ENCODE peak calls at places on chromosomes 5 and 9, in nine cellular contexts. R is ovary, D is body of pancreas, N is A549, U is HepG2, C is H1, V is esophagus squamous epithelium, H is IMR-90, Q is sigmoid colon. K is an unnamed sample. For H3K4me1, the result is how much of the 10 kb centered on the place peaks cover.

GRCh38 chr9:130196643-130197042 is 24.4 kb downstream of the NCS1 start:
- DNase-seq in V (no peak), U (no peak), Q (no peak), D (peak), C (no peak), R (no peak), N (no peak), H (peak), K (no peak)

GRCh38 chr5:157100140-157100679 is 8.6 kb downstream of the HAVCR2 start:
- DNase-seq in C (no peak), H (peak), V (no peak), R (no peak), Q (no peak), N (no peak), D (no peak), U (no peak), K (no peak)

GRCh38 chr9:77935974-77936373 is 95.6 kb downstream of the GNAQ start:
- DNase-seq in N (no peak), H (no peak), V (no peak), Q (no peak), D (no peak), U (no peak), C (no peak), R (no peak), K (no peak)

GRCh38 chr9:109238125-109238524 is 71.1 kb upstream of the FRRS1L start:
- DNase-seq in V (no peak), C (no peak), D (no peak), N (no peak), R (no peak), Q (no peak), H (no peak), U (no peak), K (no peak)

GRCh38 chr5:159392881-159393280 is 62.6 kb upstream of the IL12B start:
- DNase-seq in H (no peak), Q (no peak), U (no peak), V (no peak), D (no peak), N (no peak), R (no peak), C (no peak), K (no peak)

GRCh38 chr5:109682383-109682782 is 7.3 kb upstream of the MAN2A1 start:
- DNase-seq in V (no peak), C (no peak), Q (no peak), H (peak), U (no peak), D (no peak), R (no peak), N (no peak), K (no peak)

GRCh38 chr9:38622961-38623360 is 2.6 kb upstream of the ANKRD18A start:
- DNase-seq in D (no peak), V (no peak), N (no peak), H (no peak), R (no peak), C (no peak), U (no peak), Q (no peak), K (no peak)

GRCh38 chr9:2663886-2664674 is 42.5 kb downstream of the VLDLR start:
- DNase-seq in U (no peak), H (no peak), Q (no peak), V (no peak), C (no peak), N (no peak), R (no peak), D (no peak), K (no peak)

GRCh38 chr5:124025306-124025705 is 513.3 kb downstream of the CSNK1G3 start:
- DNase-seq in Q (no peak), C (peak), U (no peak), V (no peak), R (no peak), H (no peak), N (no peak), D (no peak), K (no peak)

GRCh38 chr9:117704024-117704575 is at the start of gene TLR4:
- DNase-seq in H (no peak), N (no peak), Q (peak), U (no peak), R (peak), C (no peak), D (peak), V (no peak), K (peak)

GRCh38 chr9:95954940-95955339 is 79.4 kb downstream of the ERCC6L2 start:
- DNase-seq in V (no peak), C (no peak), Q (no peak), U (no peak), N (no peak), H (no peak), D (no peak), R (no peak), K (no peak)

GRCh38 chr5:144328980-144329379 is 158.3 kb downstream of the KCTD16 start:
- DNase-seq in U (no peak), R (no peak), Q (no peak), D (peak), C (no peak), V (no peak), N (no peak), H (no peak), K (no peak)

GRCh38 chr9:19085295-19085694 is 17.4 kb downstream of the HAUS6 start:
- DNase-seq in U (peak), H (no peak), Q (no peak), R (no peak), V (no peak), C (no peak), N (peak), D (no peak), K (no peak)

GRCh38 chr9:36988848-36989247 is 45.2 kb downstream of the PAX5 start:
- DNase-seq in H (no peak), R (no peak), N (no peak), C (no peak), U (no peak), V (no peak), Q (no peak), D (no peak), K (no peak)

GRCh38 chr5:179241175-179241574 is 104.1 kb downstream of the ADAMTS2 start:
- DNase-seq in H (no peak), U (no peak), N (no peak), D (peak), C (no peak), R (peak), Q (peak), V (no peak), K (peak)

GRCh38 chr5:145718956-145719355 is 116.2 kb downstream of the PRELID2 start:
- DNase-seq in D (no peak), Q (no peak), C (no peak), U (peak), N (peak), V (no peak), H (peak), R (no peak), K (no peak)

GRCh38 chr5:127564002-127564769 is 46.7 kb downstream of the PRRC1 start:
- DNase-seq in R (peak), N (peak), U (peak), C (no peak), H (peak), V (no peak), Q (no peak), D (peak), K (no peak)

GRCh38 chr5:148912714-148913398 is 86.4 kb downstream of the ADRB2 start:
- DNase-seq in Q (no peak), D (peak), U (peak), H (peak), C (peak), N (peak), R (no peak), V (no peak), K (no peak)

GRCh38 chr9:6564370-6564769 is 81.2 kb downstream of the GLDC start:
- DNase-seq in Q (no peak), C (no peak), D (no peak), N (no peak), V (no peak), U (no peak), H (no peak), R (peak), K (no peak)

GRCh38 chr5:171579849-171580505 is 160.5 kb downstream of the FGF18 start:
- DNase-seq in V (no peak), C (no peak), H (no peak), Q (no peak), N (no peak), U (no peak), D (no peak), R (no peak), K (no peak)

GRCh38 chr5:178496219-178496618 is 94.0 kb downstream of the COL23A1 start:
- DNase-seq in C (no peak), U (no peak), D (no peak), H (no peak), V (no peak), R (no peak), N (no peak), Q (no peak), K (no peak)

GRCh38 chr5:159951387-159951786 is 35.1 kb downstream of the ADRA1B start:
- DNase-seq in U (no peak), H (peak), C (no peak), N (no peak), D (no peak), Q (no peak), R (no peak), V (no peak), K (no peak)

GRCh38 chr5:179375236-179375685 is 30.0 kb upstream of the ADAMTS2 start:
- DNase-seq in V (no peak), R (no peak), Q (no peak), C (no peak), N (no peak), H (no peak), D (no peak), U (no peak), K (no peak)

GRCh38 chr9:31542384-31543055 is 841.9 kb upstream of the ACO1 start:
- DNase-seq in R (peak), D (peak), Q (peak), V (no peak), C (no peak), U (peak), N (no peak), H (peak), K (no peak)

GRCh38 chr9:92405770-92406169 is 1.4 kb upstream of the OGN start:
- DNase-seq in D (no peak), U (no peak), V (no peak), Q (no peak), C (no peak), N (no peak), H (no peak), R (no peak), K (no peak)

GRCh38 chr9:116381350-116381749 is 227.8 kb downstream of the PAPPA start:
- DNase-seq in D (no peak), C (no peak), V (no peak), N (no peak), R (no peak), U (no peak), Q (no peak), H (no peak), K (no peak)

GRCh38 chr5:135156337-135156714 is 122.3 kb upstream of the PITX1 start:
- DNase-seq in N (no peak), Q (no peak), C (no peak), D (no peak), R (no peak), H (no peak), U (no peak), V (no peak), K (no peak)

GRCh38 chr9:126157826-126158431 is 168.7 kb upstream of the MVB12B start:
- DNase-seq in N (no peak), C (no peak), Q (no peak), V (no peak), H (no peak), D (no peak), U (no peak), R (no peak), K (peak)

GRCh38 chr5:112417931-112418358 is 1.1 kb downstream of the EPB41L4A start:
- DNase-seq in V (no peak), H (no peak), R (peak), U (no peak), N (no peak), D (peak), C (no peak), Q (no peak), K (peak)

GRCh38 chr5:180832638-180833068 is 28.4 kb downstream of the ZFP62 start:
- DNase-seq in D (no peak), N (no peak), R (no peak), V (no peak), C (no peak), Q (no peak), U (no peak), H (no peak), K (no peak)
- TF ChIP-seq POLR2A in D (no peak), N (no peak), R (no peak), V (no peak), C (no peak), Q (no peak), U (no peak), H (no peak), K (no peak)

DNA sequence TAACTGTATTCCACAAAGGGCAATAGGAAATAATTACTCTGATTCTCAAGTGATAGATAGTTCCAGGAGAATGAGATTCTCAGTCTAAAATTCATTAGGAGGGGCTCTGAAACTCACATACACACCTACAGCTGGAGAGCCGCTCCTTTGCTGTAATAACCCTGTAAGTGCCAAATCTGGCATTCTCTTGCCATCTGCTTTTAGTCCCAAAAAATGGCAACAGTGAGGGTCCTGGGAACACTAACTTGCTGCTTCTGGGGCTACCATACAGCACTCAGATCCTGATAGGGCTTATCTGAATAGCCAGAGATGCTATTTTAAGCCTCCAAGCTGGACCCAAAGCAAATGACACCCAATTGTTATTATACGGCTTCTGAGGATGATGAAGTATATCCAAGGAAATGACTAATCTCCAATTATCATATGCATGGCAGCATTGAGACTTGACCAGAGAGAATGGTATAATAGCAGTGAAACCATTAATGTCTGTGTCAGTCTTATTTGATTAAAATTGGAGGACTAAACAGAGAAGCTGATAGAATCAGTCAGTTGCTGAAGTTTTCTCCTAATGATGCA is 200.6 kb downstream of the EFNA5 start:
- DNase-seq in C (no peak), H (peak), Q (no peak), U (no peak), N (no peak), V (no peak), R (no peak), D (no peak), K (no peak)
- H3K4me1 ChIP-seq in C (half or more), H (under half), Q (under half), U (under half), N (half or more), V (half or more), R (under half), D (under half), K (under half)

GRCh38 chr9:137032893-137033292 is 1.0 kb upstream of the FUT7 start:
- DNase-seq in H (no peak), R (no peak), V (no peak), U (no peak), N (no peak), C (no peak), D (peak), Q (peak), K (peak)
- H3K4me3 ChIP-seq in H (no peak), R (no peak), V (peak), U (no peak), N (no peak), C (no peak), D (no peak), Q (peak), K (peak)

DNA sequence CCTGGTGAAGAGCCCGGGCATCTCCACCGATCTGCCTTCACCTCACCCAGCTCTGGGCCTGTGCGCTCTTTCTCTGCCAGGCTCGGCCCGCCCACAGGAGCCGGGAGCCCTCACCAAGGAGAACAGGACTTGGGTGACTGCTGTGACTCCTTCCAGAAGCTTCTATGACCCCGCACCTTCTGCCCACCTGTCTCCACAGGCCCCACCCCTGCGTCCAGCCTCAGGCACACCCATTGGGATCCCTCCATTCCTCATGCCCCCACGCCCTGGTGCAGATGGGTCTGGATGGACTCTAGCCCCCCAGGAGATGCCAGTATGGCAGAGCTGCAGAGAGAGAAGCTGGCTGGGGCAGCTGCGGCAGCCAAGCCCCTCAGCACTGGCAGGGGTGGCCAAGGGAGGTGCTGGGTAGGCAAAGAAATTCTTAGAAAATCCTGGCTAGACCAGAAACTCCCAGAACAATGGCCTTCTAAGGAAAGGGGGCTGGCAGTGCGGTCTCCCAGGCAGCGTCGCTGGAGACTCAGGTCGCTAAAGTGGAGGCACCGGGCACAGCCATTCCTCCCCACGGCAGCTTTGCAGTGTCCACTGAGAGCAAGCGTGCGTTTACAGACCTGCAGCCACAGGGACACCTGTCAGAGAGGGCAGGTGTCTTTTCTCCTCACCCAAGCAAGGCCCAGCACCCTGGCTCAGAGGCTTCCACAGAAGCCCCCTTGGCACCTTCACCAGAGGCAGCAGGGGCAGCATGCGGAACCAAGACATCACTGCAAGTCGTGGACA is 17.3 kb downstream of the LPCAT1 start:
- DNase-seq in C (no peak), N (no peak), R (no peak), D (no peak), H (no peak), V (no peak), U (no peak), Q (no peak), K (peak)
- TF ChIP-seq POLR2A in C (no peak), N (no peak), R (no peak), D (no peak), H (no peak), V (no peak), U (peak), Q (no peak), K (no peak)

GRCh38 chr5:72237415-72237814 is 82.6 kb downstream of the MRPS27 start:
- DNase-seq in H (no peak), V (no peak), U (no peak), Q (no peak), R (no peak), C (no peak), N (no peak), D (no peak), K (no peak)
- H3K4me1 ChIP-seq in H (under half), V (under half), U (under half), Q (under half), R (under half), C (under half), N (under half), D (under half), K (under half)

DNA sequence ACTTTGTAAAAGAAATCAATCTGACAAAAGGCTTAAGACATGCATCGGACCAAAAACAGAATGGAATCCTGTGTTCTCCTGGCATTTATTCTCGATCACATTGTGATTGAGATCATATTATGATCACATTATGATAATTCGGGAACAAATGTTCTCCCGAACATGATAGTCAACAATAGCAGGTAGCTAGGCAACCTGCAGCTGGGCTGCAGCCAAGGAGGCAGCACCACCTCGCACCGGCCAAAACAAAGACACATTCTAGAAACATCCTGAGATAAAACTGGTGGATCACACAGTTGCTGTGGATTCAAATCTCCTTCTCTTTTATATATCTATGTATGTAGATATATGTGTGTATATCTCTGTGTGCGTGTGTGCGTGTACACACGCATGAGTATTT is 480.6 kb upstream of the CYLC2 start:
- DNase-seq in R (no peak), C (no peak), H (no peak), D (peak), Q (no peak), V (no peak), U (no peak), N (no peak), K (no peak)
- H3K4me3 ChIP-seq in R (no peak), C (no peak), H (no peak), D (no peak), Q (no peak), V (no peak), U (no peak), N (no peak), K (no peak)

DNA sequence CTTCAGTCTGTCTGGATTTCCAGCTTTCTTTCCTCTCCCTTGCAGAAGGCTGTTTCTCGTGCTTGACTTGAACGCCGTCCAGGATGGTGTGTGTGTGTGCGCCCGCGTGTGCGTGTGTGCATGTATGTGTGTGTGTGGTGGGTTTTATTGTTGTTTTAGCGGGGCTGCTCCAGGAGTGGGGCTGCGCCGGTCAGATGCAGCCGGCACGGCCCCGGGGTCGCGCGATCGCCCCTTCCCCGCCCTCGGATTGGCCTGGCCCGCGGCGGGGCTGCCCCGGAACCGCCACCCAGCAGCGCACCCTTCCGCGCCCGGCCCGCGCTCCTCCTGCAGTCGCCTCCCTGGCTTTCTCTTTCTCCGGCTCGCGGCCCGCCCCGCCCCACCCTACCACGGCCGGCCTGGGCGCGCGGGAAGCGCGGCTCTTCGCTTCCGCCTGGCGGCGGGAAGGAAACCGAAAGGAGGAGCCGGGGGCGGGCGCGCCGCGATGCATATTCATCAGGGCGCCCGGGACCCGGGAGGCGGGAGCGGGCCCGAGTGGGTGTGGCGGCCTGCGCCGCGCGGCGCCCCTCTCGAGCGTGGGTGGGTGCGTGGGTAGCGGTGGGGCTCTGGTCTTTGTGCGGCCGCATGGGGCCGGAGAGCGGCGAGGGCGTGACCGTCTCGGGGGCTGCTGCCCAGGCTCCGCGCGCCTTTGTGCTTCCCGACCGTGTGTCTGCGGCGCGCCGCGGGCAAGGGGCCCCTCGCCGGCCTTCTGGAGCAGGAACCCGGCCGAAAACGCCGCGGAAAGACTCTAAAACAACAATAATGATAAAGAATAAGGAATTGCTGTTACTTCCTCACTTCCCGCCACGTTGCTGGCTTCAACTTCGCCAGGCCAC is 8.5 kb upstream of the NFIB start:
- DNase-seq in U (peak), Q (peak), V (peak), N (peak), H (peak), D (peak), R (peak), C (no peak), K (peak)
- TF ChIP-seq POLR2A in U (no peak), Q (no peak), V (peak), N (peak), H (no peak), D (peak), R (peak), C (no peak), K (no peak)

GRCh38 chr9:33818167-33818831 is 1.3 kb downstream of the UBE2R2 start:
- DNase-seq in Q (no peak), D (peak), V (no peak), C (no peak), U (peak), R (peak), H (no peak), N (no peak), K (no peak)
- H3K4me1 ChIP-seq in Q (under half), D (half or more), V (half or more), C (under half), U (half or more), R (under half), H (under half), N (half or more), K (half or more)